ENCODE peak calls at places on chromosome 15, in nine cellular contexts. H, R, T, M, P, C, S, I and K are unnamed samples.

GRCh38 chr15:95884276-95884675 is 446.2 kb upstream of the NR2F2 start:
- DNase-seq in H (no peak), R (no peak), T (no peak), M (no peak), P (no peak), C (no peak), S (no peak), I (no peak), K (no peak)

GRCh38 chr15:51312754-51313390 is 25.5 kb downstream of the CYP19A1 start:
- DNase-seq in H (peak; percentile 79), R (no peak), T (no peak), M (no peak), P (no peak), C (no peak), S (no peak), I (no peak), K (no peak)

GRCh38 chr15:60758961-60759729 is 280.2 kb upstream of the ICE2 start:
- DNase-seq in H (peak; percentile 89), R (no peak), T (no peak), M (no peak), P (no peak), C (no peak), S (no peak), I (no peak), K (no peak)

GRCh38 chr15:64460737-64461576 is 579 bp downstream of the ZNF609 start:
- DNase-seq in H (peak; percentile 79), R (peak; percentile 82), T (peak; percentile 42), M (no peak), P (peak; percentile 18), C (peak; percentile 46), S (peak; percentile 17), I (no peak), K (peak; percentile 44)

GRCh38 chr15:31372635-31373091 is 46.0 kb downstream of the KLF13 start:
- DNase-seq in H (peak; percentile 74), R (peak; percentile 54), T (no peak), M (no peak), P (no peak), C (no peak), S (peak; percentile 48), I (peak; percentile 88), K (no peak)

GRCh38 chr15:90561344-90562244 is 31.9 kb downstream of the CRTC3 start:
- DNase-seq in H (peak; percentile 93), R (no peak), T (no peak), M (no peak), P (peak; percentile 85), C (no peak), S (no peak), I (no peak), K (no peak)

GRCh38 chr15:45714501-45715488 is 80.0 kb downstream of the SQOR start:
- DNase-seq in H (peak; percentile 67), R (peak; percentile 75), T (peak; percentile 71), M (peak; percentile 5), P (no peak), C (peak; percentile 80), S (peak; percentile 54), I (peak; percentile 89), K (no peak)

GRCh38 chr15:26771168-26771916 is 1.5 kb downstream of the GABRB3 start:
- DNase-seq in H (no peak), R (peak; percentile 24), T (peak; percentile 88), M (no peak), P (no peak), C (peak; percentile 59), S (peak; percentile 90), I (peak; percentile 87), K (no peak)

GRCh38 chr15:92599394-92599970 is 56.1 kb downstream of the FAM174B start:
- DNase-seq in H (peak; percentile 8), R (no peak), T (no peak), M (no peak), P (no peak), C (no peak), S (no peak), I (no peak), K (no peak)

GRCh38 chr15:73053398-73053723 is 1.1 kb downstream of the NEO1 start:
- DNase-seq in H (no peak), R (no peak), T (no peak), M (no peak), P (no peak), C (no peak), S (no peak), I (no peak), K (no peak)

GRCh38 chr15:29822100-29822684 is at the start of gene TJP1:
- DNase-seq in H (peak; percentile 62), R (peak; percentile 87), T (peak; percentile 86), M (peak; percentile 56), P (no peak), C (peak; percentile 64), S (peak; percentile 92), I (peak; percentile 90), K (no peak)

GRCh38 chr15:97084650-97085049 is 754.1 kb downstream of the NR2F2 start:
- DNase-seq in H (no peak), R (no peak), T (no peak), M (no peak), P (no peak), C (no peak), S (no peak), I (no peak), K (no peak)

GRCh38 chr15:66269326-66270090 is 16.0 kb upstream of the MEGF11 start:
- DNase-seq in H (no peak), R (peak; percentile 91), T (no peak), M (no peak), P (no peak), C (no peak), S (no peak), I (no peak), K (no peak)

GRCh38 chr15:98779463-98780071 is 131.2 kb downstream of the IGF1R start:
- DNase-seq in H (peak; percentile 73), R (peak; percentile 82), T (peak; percentile 72), M (peak; percentile 46), P (peak; percentile 16), C (peak; percentile 58), S (peak; percentile 91), I (peak; percentile 94), K (peak; percentile 56)

GRCh38 chr15:65579762-65580161 is 31.2 kb downstream of the INTS14 start:
- DNase-seq in H (no peak), R (no peak), T (no peak), M (no peak), P (no peak), C (no peak), S (no peak), I (no peak), K (no peak)

GRCh38 chr15:96330064-96330449 is 443 bp upstream of the NR2F2 start:
- DNase-seq in H (peak; percentile 89), R (peak; percentile 90), T (peak; percentile 82), M (no peak), P (no peak), C (peak; percentile 75), S (peak; percentile 59), I (no peak), K (no peak)

GRCh38 chr15:89765694-89766093 is 10.4 kb upstream of the MESP2 start:
- DNase-seq in H (no peak), R (no peak), T (no peak), M (no peak), P (no peak), C (no peak), S (no peak), I (peak; percentile 40), K (no peak)

GRCh38 chr15:27468151-27468556 is 497.2 kb downstream of the GABRG3 start:
- DNase-seq in H (no peak), R (no peak), T (no peak), M (no peak), P (no peak), C (no peak), S (no peak), I (no peak), K (no peak)